ENCODE peak calls at places on chromosomes 7 and 10, in nine cellular contexts. L is endodermal cell, P is neural crest cell, G is adrenal gland, C is tibial nerve, A is tibial artery, E is colonic mucosa, M is SK-N-SH, V is AG04450. H is an unnamed sample.

GRCh38 chr7:148527717-148528168 is 62.8 kb upstream of the C7orf33 start:
- DNase-seq in L (peak; percentile 93), P (peak; percentile 70), G (peak; percentile 87), C (peak; percentile 66), A (peak; percentile 72), E (peak; percentile 85), M (peak; percentile 81), V (no peak), H (no peak)

GRCh38 chr7:112940314-112940732 is 146.3 kb downstream of the GPR85 start:
- DNase-seq in L (no peak), P (no peak), G (no peak), C (no peak), A (no peak), E (no peak), M (no peak), V (no peak), H (no peak)

GRCh38 chr10:22655312-22655973 is 58.9 kb downstream of the PIP4K2A start:
- DNase-seq in L (no peak), P (no peak), G (no peak), C (no peak), A (no peak), E (no peak), M (no peak), V (peak; percentile 68), H (no peak)

GRCh38 chr7:21504021-21504420 is 38.8 kb upstream of the DNAH11 start:
- DNase-seq in L (no peak), P (no peak), G (no peak), C (no peak), A (no peak), E (no peak), M (no peak), V (no peak), H (no peak)

GRCh38 chr10:15200626-15201025 is 32.1 kb upstream of the NMT2 start:
- DNase-seq in L (no peak), P (no peak), G (no peak), C (no peak), A (no peak), E (no peak), M (no peak), V (no peak), H (no peak)

GRCh38 chr7:1454471-1455065 is 4.7 kb downstream of the MICALL2 start:
- DNase-seq in L (no peak), P (peak; percentile 53), G (no peak), C (no peak), A (no peak), E (no peak), M (no peak), V (no peak), H (no peak)

GRCh38 chr10:91381562-91381923 is 28.6 kb upstream of the HECTD2 start:
- DNase-seq in L (no peak), P (peak; percentile 25), G (no peak), C (no peak), A (no peak), E (no peak), M (peak; percentile 58), V (no peak), H (no peak)

GRCh38 chr7:47771301-47771989 is 176.8 kb downstream of the PKD1L1 start:
- DNase-seq in L (no peak), P (no peak), G (no peak), C (peak; percentile 44), A (peak; percentile 83), E (no peak), M (no peak), V (no peak), H (no peak)

GRCh38 chr10:110919971-110920881 is 822 bp downstream of the SHOC2 start:
- DNase-seq in L (peak; percentile 80), P (peak; percentile 33), G (peak; percentile 56), C (peak; percentile 11), A (peak; percentile 28), E (peak; percentile 56), M (peak; percentile 25), V (no peak), H (peak; percentile 69)

GRCh38 chr7:70849580-70850235 is 282.2 kb upstream of the GALNT17 start:
- DNase-seq in L (peak; percentile 77), P (no peak), G (no peak), C (no peak), A (no peak), E (no peak), M (no peak), V (no peak), H (no peak)

GRCh38 chr10:101595591-101596433 is 7.7 kb downstream of the DPCD start:
- DNase-seq in L (no peak), P (no peak), G (no peak), C (no peak), A (no peak), E (no peak), M (no peak), V (no peak), H (no peak)

GRCh38 chr7:1968397-1969111 is 264.2 kb downstream of the MAD1L1 start:
- DNase-seq in L (no peak), P (no peak), G (no peak), C (no peak), A (no peak), E (no peak), M (no peak), V (no peak), H (no peak)

GRCh38 chr10:63052083-63052482 is 81.0 kb upstream of the NRBF2 start:
- DNase-seq in L (no peak), P (no peak), G (no peak), C (no peak), A (no peak), E (no peak), M (no peak), V (no peak), H (no peak)

GRCh38 chr10:21989453-21990154 is 13.9 kb downstream of the DNAJC1 start:
- DNase-seq in L (peak; percentile 83), P (peak; percentile 6), G (peak; percentile 51), C (peak; percentile 17), A (peak; percentile 33), E (peak; percentile 26), M (peak; percentile 62), V (no peak), H (no peak)

DNA sequence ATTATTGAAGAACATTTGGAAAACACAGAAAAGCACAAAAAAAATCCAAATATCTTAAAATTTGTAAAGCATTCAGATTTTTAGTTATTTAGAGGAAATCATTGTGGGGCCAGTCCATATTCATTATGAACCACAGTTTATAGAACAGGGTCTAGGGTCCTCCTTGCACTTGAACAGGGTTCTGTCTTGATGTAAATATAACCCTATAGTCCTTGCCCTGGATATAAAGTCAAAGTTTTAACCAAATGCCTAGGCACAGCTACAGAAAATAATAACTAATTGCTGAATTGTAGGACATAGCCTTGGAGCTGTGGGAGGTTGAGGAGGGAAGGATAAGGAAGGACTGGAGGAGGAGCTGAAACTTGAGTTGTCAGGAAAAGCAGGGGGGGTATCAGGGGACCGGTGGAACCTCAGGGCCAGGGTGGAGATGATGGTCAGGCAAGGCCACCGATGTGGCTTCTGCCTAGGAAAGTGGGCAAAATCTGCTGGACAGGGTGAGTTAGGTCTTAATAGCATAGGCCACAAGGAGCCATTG is 25.7 kb downstream of the CASP7 start:
- DNase-seq in L (no peak), P (no peak), G (no peak), C (no peak), A (no peak), E (no peak), M (no peak), V (no peak), H (no peak)
- TF ChIP-seq CTCF in L (no peak), P (no peak), G (no peak), C (no peak), A (no peak), E (no peak), M (no peak), V (no peak), H (no peak)

DNA sequence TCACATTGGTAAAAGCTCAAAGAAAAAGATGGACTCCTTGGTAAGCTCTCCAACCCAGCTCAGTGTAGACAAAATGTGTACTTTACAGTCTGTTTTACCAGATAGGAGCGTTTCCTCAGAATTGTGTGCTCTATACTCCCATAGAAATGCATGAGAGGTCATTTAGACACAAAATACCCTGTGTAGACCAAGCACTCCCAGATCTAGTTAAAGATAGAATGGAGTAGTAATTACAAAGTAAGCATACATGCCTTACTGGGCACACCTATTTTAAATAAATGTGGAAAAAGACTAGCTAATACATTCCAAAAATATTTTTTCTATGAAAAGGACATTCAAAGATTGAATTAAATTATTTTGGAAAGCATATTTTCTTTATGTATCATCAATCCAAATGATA is 271.9 kb upstream of the DGKB start:
- DNase-seq in L (no peak), P (no peak), G (no peak), C (no peak), A (no peak), E (no peak), M (no peak), V (no peak), H (no peak)
- TF ChIP-seq CTCF in L (no peak), P (no peak), G (no peak), C (no peak), A (no peak), E (no peak), M (no peak), V (no peak), H (no peak)

DNA sequence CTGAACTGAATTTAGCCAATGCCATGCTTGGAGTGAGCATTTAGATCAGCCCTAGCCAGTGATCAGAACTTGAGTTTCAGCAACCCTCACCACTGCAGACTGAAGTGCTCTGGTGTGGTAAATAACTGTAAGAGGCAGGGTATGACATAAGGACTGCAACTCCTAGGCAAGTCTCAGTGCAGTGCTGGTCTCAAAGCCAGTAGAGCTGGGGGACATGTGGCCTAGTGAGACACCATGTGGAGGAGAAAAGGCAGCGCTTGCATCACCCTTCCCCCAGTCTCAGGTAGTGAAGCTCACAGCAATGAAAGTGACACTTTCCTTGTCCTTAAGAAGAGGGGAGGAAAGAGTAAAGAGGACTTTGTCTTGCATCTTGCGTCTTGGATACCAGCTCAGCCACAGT is 386.8 kb upstream of the POT1 start:
- DNase-seq in L (peak; percentile 91), P (no peak), G (no peak), C (no peak), A (no peak), E (no peak), M (peak; percentile 32), V (no peak), H (no peak)
- TF ChIP-seq CTCF in L (peak; percentile 74), P (peak; percentile 51), G (no peak), C (no peak), A (no peak), E (no peak), M (no peak), V (no peak), H (peak; percentile 35)

GRCh38 chr7:91083855-91084644 is 180.2 kb upstream of the FZD1 start:
- DNase-seq in L (no peak), P (no peak), G (peak; percentile 38), C (no peak), A (peak; percentile 60), E (no peak), M (peak; percentile 67), V (no peak), H (no peak)
- TF ChIP-seq CTCF in L (peak; percentile 13), P (no peak), G (no peak), C (no peak), A (no peak), E (no peak), M (no peak), V (no peak), H (no peak)

GRCh38 chr7:4960363-4960762 is 1.4 kb upstream of the MMD2 start:
- DNase-seq in L (no peak), P (no peak), G (no peak), C (no peak), A (no peak), E (no peak), M (no peak), V (no peak), H (no peak)
- TF ChIP-seq CTCF in L (no peak), P (no peak), G (no peak), C (peak; percentile 14), A (no peak), E (no peak), M (no peak), V (no peak), H (no peak)

H was measured in type B pancreatic cell.